ENCODE peak calls at places on chromosomes 12 and 14, in seven cellular contexts. V is body of pancreas, W is spleen, Y is A549, B is tibial nerve, Q is HepG2, R is prostate gland. F is an unnamed sample.

GRCh38 chr14:50631408-50631821 is 36.7 kb downstream of the SAV1 start:
- DNase-seq in R (no peak), Y (no peak), Q (no peak), W (no peak), B (no peak), V (no peak), F (no peak)

GRCh38 chr12:48973531-48973930 is 2.0 kb upstream of the WNT10B start:
- DNase-seq in R (no peak), Y (no peak), W (no peak), B (peak), Q (peak), V (no peak), F (no peak)

GRCh38 chr14:101736071-101736470 is 25.4 kb upstream of the PPP2R5C start:
- DNase-seq in R (no peak), V (no peak), W (no peak), Y (no peak), Q (no peak), B (no peak), F (no peak)

GRCh38 chr12:116964740-116965090 is 54.0 kb downstream of the FBXW8 start:
- DNase-seq in V (no peak), W (no peak), R (no peak), Q (no peak), Y (no peak), B (no peak), F (no peak)

GRCh38 chr12:87157791-87158190 is 871.4 kb downstream of the C12orf50 start:
- DNase-seq in Q (no peak), B (no peak), V (no peak), Y (peak), W (peak), R (no peak), F (no peak)

GRCh38 chr12:18798445-18799139 is 60.7 kb downstream of the CAPZA3 start:
- DNase-seq in B (no peak), W (no peak), V (no peak), Q (peak), R (no peak), Y (no peak), F (no peak)

GRCh38 chr14:101473045-101473729 is 88.1 kb upstream of the DIO3 start:
- DNase-seq in Y (no peak), V (no peak), Q (no peak), B (no peak), W (peak), R (no peak), F (no peak)

GRCh38 chr12:67096533-67097318 is 172.4 kb upstream of the CAND1 start:
- DNase-seq in Y (no peak), W (no peak), V (no peak), R (no peak), B (no peak), Q (no peak), F (no peak)

GRCh38 chr12:26691234-26691970 is 141.6 kb downstream of the ITPR2 start:
- DNase-seq in V (no peak), Q (peak), Y (peak), R (no peak), B (no peak), W (no peak), F (no peak)

GRCh38 chr14:72830786-72831583 is 62.9 kb downstream of the DPF3 start:
- DNase-seq in V (peak), B (no peak), Q (no peak), Y (no peak), R (no peak), W (no peak), F (peak)

GRCh38 chr12:119642986-119643385 is 24.9 kb upstream of the PRKAB1 start:
- DNase-seq in Y (no peak), B (no peak), Q (no peak), V (no peak), W (no peak), R (no peak), F (no peak)

GRCh38 chr12:127515941-127516340 is 751.0 kb upstream of the TMEM132C start:
- DNase-seq in V (no peak), B (no peak), R (no peak), Q (no peak), Y (no peak), W (no peak), F (no peak)

GRCh38 chr12:118874698-118875548 is 106.4 kb upstream of the SRRM4 start:
- DNase-seq in Y (no peak), Q (no peak), R (no peak), W (no peak), B (no peak), V (no peak), F (no peak)

GRCh38 chr12:104510873-104511243 is 54.1 kb downstream of the CHST11 start:
- DNase-seq in V (no peak), W (no peak), R (no peak), Y (no peak), Q (no peak), B (no peak), F (no peak)

GRCh38 chr12:66166561-66166960 is 3.2 kb downstream of the TMBIM4 start:
- DNase-seq in R (no peak), W (no peak), V (no peak), Y (no peak), Q (no peak), B (no peak), F (no peak)

GRCh38 chr14:54362759-54363437 is 33.9 kb upstream of the CDKN3 start:
- DNase-seq in W (no peak), V (no peak), Q (no peak), B (no peak), R (no peak), Y (no peak), F (no peak)

GRCh38 chr12:44972746-44973421 is 78.0 kb downstream of the DBX2 start:
- DNase-seq in Y (peak), Q (peak), V (no peak), W (no peak), B (no peak), R (no peak), F (no peak)

GRCh38 chr14:92719421-92719820 is 29.0 kb downstream of the LGMN start:
- DNase-seq in Q (no peak), B (no peak), V (no peak), W (no peak), Y (no peak), R (no peak), F (no peak)

GRCh38 chr14:21227981-21228380 is 41.3 kb downstream of the HNRNPC start:
- DNase-seq in V (no peak), Q (no peak), Y (no peak), W (no peak), B (no peak), R (no peak), F (no peak)

GRCh38 chr12:75480469-75480949 is at the start of gene GLIPR1:
- DNase-seq in V (peak), W (peak), Q (peak), R (peak), Y (peak), B (peak), F (peak)

GRCh38 chr14:53630336-53630735 is 326.3 kb downstream of the BMP4 start:
- DNase-seq in B (no peak), Q (no peak), W (no peak), V (no peak), Y (no peak), R (no peak), F (no peak)

GRCh38 chr12:62803756-62804155 is 131.2 kb downstream of the PPM1H start:
- DNase-seq in Q (no peak), B (no peak), R (no peak), Y (no peak), V (no peak), W (no peak), F (no peak)

GRCh38 chr12:78403136-78403535 is 461.4 kb upstream of the SYT1 start:
- DNase-seq in Q (no peak), R (no peak), Y (peak), W (no peak), B (no peak), V (no peak), F (no peak)

GRCh38 chr14:52338282-52338681 is 24.2 kb downstream of the PTGER2 start:
- DNase-seq in Q (peak), Y (peak), B (no peak), R (no peak), V (no peak), W (no peak), F (no peak)

GRCh38 chr12:20097561-20097960 is 270.8 kb upstream of the PDE3A start:
- DNase-seq in R (no peak), W (no peak), V (no peak), Q (no peak), B (no peak), Y (no peak), F (no peak)

GRCh38 chr12:66503746-66504145 is 175.1 kb downstream of the GRIP1 start:
- DNase-seq in W (no peak), V (no peak), B (no peak), Q (no peak), R (no peak), Y (no peak), F (no peak)

GRCh38 chr14:63277784-63278183 is 41.0 kb downstream of the GPHB5 start:
- DNase-seq in V (no peak), Y (no peak), R (no peak), W (no peak), B (no peak), Q (no peak), F (no peak)

GRCh38 chr12:68451261-68452091 is 119.3 kb upstream of the MDM1 start:
- DNase-seq in R (no peak), B (peak), Y (no peak), Q (no peak), V (peak), W (no peak), F (peak)

GRCh38 chr14:95526483-95527391 is 8.1 kb upstream of the GLRX5 start:
- DNase-seq in W (no peak), Q (peak), R (no peak), Y (no peak), B (no peak), V (no peak), F (no peak)

GRCh38 chr12:10849425-10849878 is at the start of gene PRR4:
- DNase-seq in Q (no peak), R (no peak), Y (no peak), V (no peak), B (no peak), W (no peak), F (no peak)

GRCh38 chr12:106942775-106943174 is 12.9 kb upstream of the TMEM263 start:
- DNase-seq in V (no peak), W (no peak), Y (no peak), R (no peak), B (no peak), Q (no peak), F (no peak)

GRCh38 chr12:120229583-120230325 is 28.8 kb upstream of the RPLP0 start:
- DNase-seq in W (no peak), B (no peak), V (no peak), Q (no peak), Y (peak), R (no peak), F (no peak)

GRCh38 chr14:66496188-66496807 is 10.1 kb downstream of the CCDC196 start:
- DNase-seq in W (no peak), Q (no peak), V (peak), R (no peak), Y (no peak), B (no peak), F (no peak)

GRCh38 chr14:90698379-90698869 is 117.8 kb downstream of the TTC7B start:
- DNase-seq in R (no peak), W (no peak), Y (no peak), Q (no peak), B (peak), V (peak), F (peak)

GRCh38 chr12:89230376-89231101 is 121.8 kb downstream of the DUSP6 start:
- DNase-seq in V (no peak), W (no peak), Y (no peak), Q (peak), R (no peak), B (no peak), F (no peak)

GRCh38 chr14:35414365-35414764 is 9.8 kb upstream of the NFKBIA start:
- DNase-seq in W (no peak), Q (no peak), R (no peak), Y (no peak), V (no peak), B (no peak), F (no peak)

GRCh38 chr12:45655753-45656152 is 73.8 kb upstream of the ARID2 start:
- DNase-seq in Y (no peak), B (no peak), W (no peak), Q (no peak), V (no peak), R (no peak), F (no peak)

GRCh38 chr12:32217354-32218310 is 111.0 kb downstream of the BICD1 start:
- DNase-seq in Q (no peak), Y (peak), B (peak), R (no peak), V (peak), W (no peak), F (peak)

DNA sequence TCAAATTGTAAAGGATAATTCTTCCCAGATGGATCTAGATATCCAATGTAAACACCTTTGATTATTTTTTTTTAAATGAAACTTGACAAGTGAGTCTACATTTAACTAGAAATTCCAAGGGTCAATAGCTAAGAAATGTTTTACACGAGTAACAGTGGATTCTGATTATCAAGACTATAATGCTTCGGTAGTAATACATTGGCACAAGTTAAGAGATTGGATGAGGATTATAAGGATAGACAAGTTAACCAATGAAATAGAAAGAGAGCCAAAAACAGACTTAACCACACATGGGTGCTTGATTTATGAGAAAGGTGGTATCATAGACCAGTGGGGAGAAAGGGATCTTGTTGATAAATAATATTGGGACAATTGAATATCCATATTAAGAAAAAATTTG is 40.3 kb upstream of the PCED1B start:
- DNase-seq in Q (no peak), Y (peak), R (no peak), W (no peak), B (no peak), V (no peak), F (no peak)
- TF ChIP-seq POLR2A in Q (no peak), Y (no peak), R (no peak), W (no peak), B (no peak), V (no peak), F (no peak)

GRCh38 chr14:76829650-76830421 is 3.6 kb downstream of the LRRC74A start:
- DNase-seq in Q (peak), R (peak), Y (no peak), B (peak), V (peak), W (no peak), F (no peak)
- H3K27ac ChIP-seq in Q (peak), R (no peak), Y (no peak), B (peak), V (peak), W (no peak), F (no peak)

GRCh38 chr14:31932675-31933074 is 144.4 kb upstream of the ARHGAP5 start:
- DNase-seq in Y (no peak), R (no peak), W (no peak), Q (no peak), V (no peak), B (no peak), F (no peak)

GRCh38 chr14:31927348-31927826 is 149.7 kb upstream of the ARHGAP5 start:
- DNase-seq in Y (peak), W (no peak), Q (peak), R (no peak), B (no peak), V (no peak), F (no peak)

GRCh38 chr14:31930070-31930469 is 147.0 kb upstream of the ARHGAP5 start:
- DNase-seq in Q (no peak), W (no peak), B (no peak), R (no peak), V (no peak), Y (no peak), F (no peak)

GRCh38 chr14:31933716-31934115 is 143.4 kb upstream of the ARHGAP5 start:
- DNase-seq in R (no peak), B (no peak), W (no peak), Y (no peak), Q (no peak), V (no peak), F (no peak)

GRCh38 chr14:31930493-31931225 is 146.4 kb upstream of the ARHGAP5 start:
- DNase-seq in V (no peak), B (no peak), R (no peak), Q (peak), Y (peak), W (no peak), F (no peak)
- H3K4me3 ChIP-seq in V (no peak), B (no peak), R (no peak), Q (no peak), Y (no peak), W (no peak), F (no peak)

DNA sequence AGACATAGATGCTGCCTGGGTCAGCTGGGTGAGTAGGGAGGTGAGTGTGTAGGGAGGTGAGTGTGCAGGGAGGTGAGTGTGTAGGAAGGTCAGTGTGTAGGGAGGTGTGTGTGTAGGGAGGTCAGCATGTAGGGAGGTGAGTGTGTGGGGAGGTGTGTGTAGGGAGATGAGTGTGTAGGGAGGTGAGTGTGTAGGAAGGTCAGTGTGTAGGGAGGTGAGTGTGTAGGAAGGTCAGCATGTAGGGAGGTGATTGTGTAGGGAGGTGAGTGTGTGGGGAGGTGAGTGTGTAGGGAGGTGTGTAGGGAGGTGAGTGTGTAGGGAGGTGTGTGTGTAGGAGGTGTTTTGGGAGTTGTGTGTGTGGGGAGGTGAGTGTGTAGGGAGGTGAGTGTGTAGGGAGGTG is 76.4 kb downstream of the KIF26A start:
- DNase-seq in B (no peak), V (no peak), W (no peak), R (no peak), Q (no peak), Y (no peak), F (no peak)
- TF ChIP-seq POLR2A in B (no peak), V (no peak), W (no peak), R (no peak), Q (no peak), Y (no peak), F (no peak)

GRCh38 chr12:53500119-53500775 is 836 bp upstream of the TARBP2 start:
- DNase-seq in B (peak), W (no peak), R (no peak), Y (peak), Q (peak), V (peak), F (peak)

GRCh38 chr12:53500776-53501614 is at the start of gene TARBP2:
- DNase-seq in B (peak), Q (peak), W (peak), R (peak), Y (peak), V (peak), F (peak)

GRCh38 chr12:53502331-53502730 is 1.2 kb downstream of the TARBP2 start:
- DNase-seq in Y (no peak), V (no peak), R (no peak), B (no peak), Q (no peak), W (no peak), F (no peak)

GRCh38 chr12:53502983-53503728 is 2.1 kb downstream of the TARBP2 start:
- DNase-seq in W (no peak), V (no peak), R (no peak), B (no peak), Y (no peak), Q (no peak), F (no peak)

DNA sequence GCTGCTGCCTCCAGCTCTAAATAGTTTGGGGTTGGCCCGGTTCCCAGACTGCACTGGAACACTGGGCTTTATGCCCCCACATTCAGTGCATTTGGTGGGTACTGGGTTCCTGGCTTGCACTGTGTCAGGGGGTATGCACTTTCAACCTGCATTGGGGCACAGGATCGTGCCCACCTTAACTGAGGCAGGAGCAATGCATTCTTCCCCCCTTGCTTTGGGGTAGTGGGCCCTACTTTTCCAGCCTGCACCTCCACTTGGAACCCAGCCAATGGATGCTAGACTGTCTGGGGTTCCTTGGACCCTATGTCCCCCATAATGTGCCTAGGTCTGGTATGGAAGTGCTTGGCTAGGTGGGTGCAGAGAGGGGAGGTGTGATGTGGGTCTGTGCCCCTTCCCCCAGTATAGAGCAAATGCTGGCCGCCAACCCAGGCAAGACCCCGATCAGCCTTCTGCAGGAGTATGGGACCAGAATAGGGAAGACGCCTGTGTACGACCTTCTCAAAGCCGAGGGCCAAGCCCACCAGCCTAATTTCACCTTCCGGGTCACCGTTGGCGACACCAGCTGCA is 615 bp downstream of the TARBP2 start:
- DNase-seq in B (no peak), Q (no peak), V (no peak), R (no peak), Y (no peak), W (peak), F (no peak)
- H3K27ac ChIP-seq in B (peak), Q (peak), V (peak), R (peak), Y (peak), W (peak), F (peak)

DNA sequence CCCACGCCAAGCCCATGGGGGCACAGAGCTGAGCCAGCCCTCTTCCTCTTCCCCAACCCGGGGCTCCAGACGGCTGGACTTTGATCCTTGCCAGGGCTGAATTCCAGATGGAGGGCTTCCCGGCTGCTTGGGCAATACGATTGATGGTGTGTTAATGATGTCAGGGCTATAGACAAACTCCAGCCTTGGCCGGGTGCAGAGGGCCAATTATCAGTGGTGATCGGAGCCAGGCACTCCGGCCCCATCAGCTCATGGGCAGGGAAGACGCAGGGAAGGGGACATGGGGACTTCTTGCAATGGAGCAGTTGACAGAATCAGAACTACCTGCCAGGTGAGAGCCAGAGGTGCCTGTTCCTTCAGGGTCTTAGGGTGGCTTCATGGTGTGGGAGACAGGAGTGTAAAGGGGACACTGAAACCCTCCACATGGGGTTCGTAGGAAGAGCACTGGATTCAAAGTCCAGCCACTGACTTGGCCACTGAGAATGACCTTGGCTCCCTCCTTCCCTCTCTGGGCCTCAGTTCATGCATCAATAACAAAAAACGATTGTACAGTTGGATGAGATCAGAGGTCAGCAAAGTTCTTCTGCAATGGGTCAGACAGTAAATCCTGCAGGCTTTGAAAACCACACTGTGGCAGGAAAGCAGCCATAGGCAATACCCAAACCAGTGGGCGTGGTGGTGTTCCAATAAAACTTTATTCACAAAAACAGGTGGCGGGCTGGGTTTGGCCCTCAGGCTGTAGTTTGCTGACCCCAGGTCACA is 333.7 kb downstream of the MED13L start:
- DNase-seq in Q (peak), Y (no peak), W (no peak), R (no peak), B (peak), V (peak), F (no peak)
- H3K4me3 ChIP-seq in Q (no peak), Y (no peak), W (no peak), R (no peak), B (no peak), V (no peak), F (no peak)

GRCh38 chr12:7899755-7900154 is 27.0 kb upstream of the SLC2A14 start:
- DNase-seq in B (no peak), V (no peak), W (no peak), R (no peak), Q (no peak), Y (no peak), F (no peak)
- TF ChIP-seq POLR2A in B (no peak), V (no peak), W (no peak), R (no peak), Q (no peak), Y (no peak), F (no peak)

F was measured in gastrocnemius medialis.